ENCODE peak calls at places on chromosome 18, in nine cellular contexts. One of them, this sample, is unnamed.

GRCh38 chr18:24187049-24187448 is 48.2 kb downstream of the CABYR start:
- DNase-seq in activated CD8-positive, alpha-beta memory T cell treated with anti-CD3 and anti-CD28 coated beads, Interleukin-2, amount 50 U/mL, for 4 hours: no peak
- DNase-seq in GM03348: no peak
- DNase-seq in Ammon's horn: no peak
- DNase-seq in CD8-positive, alpha-beta memory T cell: no peak
- DNase-seq in aorta: no peak
- DNase-seq in T-cell: no peak
- DNase-seq in fibroblast of the conjunctiva: no peak
- DNase-seq in fibroblast of mammary gland: no peak
- DNase-seq in this sample: no peak

GRCh38 chr18:35289293-35290069 is 548 bp downstream of the ZSCAN30 start:
- DNase-seq in GM03348: peak
- DNase-seq in Ammon's horn: no peak
- DNase-seq in fibroblast of the conjunctiva: no peak
- DNase-seq in aorta: no peak
- DNase-seq in fibroblast of mammary gland: peak
- DNase-seq in activated CD8-positive, alpha-beta memory T cell treated with anti-CD3 and anti-CD28 coated beads, Interleukin-2, amount 50 U/mL, for 4 hours: no peak
- DNase-seq in CD8-positive, alpha-beta memory T cell: no peak
- DNase-seq in T-cell: peak
- DNase-seq in this sample: no peak

GRCh38 chr18:79440728-79441127 is 45.0 kb downstream of the NFATC1 start:
- DNase-seq in T-cell: no peak
- DNase-seq in CD8-positive, alpha-beta memory T cell: no peak
- DNase-seq in Ammon's horn: no peak
- DNase-seq in GM03348: no peak
- DNase-seq in fibroblast of the conjunctiva: no peak
- DNase-seq in activated CD8-positive, alpha-beta memory T cell treated with anti-CD3 and anti-CD28 coated beads, Interleukin-2, amount 50 U/mL, for 4 hours: no peak
- DNase-seq in fibroblast of mammary gland: no peak
- DNase-seq in aorta: no peak
- DNase-seq in this sample: no peak

GRCh38 chr18:79026491-79026890 is 42.7 kb upstream of the ATP9B start:
- DNase-seq in Ammon's horn: no peak
- DNase-seq in GM03348: no peak
- DNase-seq in activated CD8-positive, alpha-beta memory T cell treated with anti-CD3 and anti-CD28 coated beads, Interleukin-2, amount 50 U/mL, for 4 hours: no peak
- DNase-seq in fibroblast of mammary gland: no peak
- DNase-seq in aorta: no peak
- DNase-seq in T-cell: no peak
- DNase-seq in CD8-positive, alpha-beta memory T cell: no peak
- DNase-seq in fibroblast of the conjunctiva: no peak
- DNase-seq in this sample: no peak

GRCh38 chr18:3547891-3548615 is 98.1 kb downstream of the TGIF1 start:
- DNase-seq in aorta: no peak
- DNase-seq in GM03348: peak
- DNase-seq in T-cell: no peak
- DNase-seq in fibroblast of mammary gland: no peak
- DNase-seq in CD8-positive, alpha-beta memory T cell: no peak
- DNase-seq in activated CD8-positive, alpha-beta memory T cell treated with anti-CD3 and anti-CD28 coated beads, Interleukin-2, amount 50 U/mL, for 4 hours: no peak
- DNase-seq in Ammon's horn: no peak
- DNase-seq in fibroblast of the conjunctiva: no peak
- DNase-seq in this sample: no peak

GRCh38 chr18:32353257-32353656 is 117.4 kb downstream of the GAREM1 start:
- DNase-seq in CD8-positive, alpha-beta memory T cell: no peak
- DNase-seq in T-cell: no peak
- DNase-seq in fibroblast of mammary gland: no peak
- DNase-seq in fibroblast of the conjunctiva: no peak
- DNase-seq in activated CD8-positive, alpha-beta memory T cell treated with anti-CD3 and anti-CD28 coated beads, Interleukin-2, amount 50 U/mL, for 4 hours: no peak
- DNase-seq in Ammon's horn: no peak
- DNase-seq in GM03348: no peak
- DNase-seq in aorta: no peak
- DNase-seq in this sample: no peak

GRCh38 chr18:57333941-57334340 is 18.4 kb upstream of the ST8SIA3 start:
- DNase-seq in fibroblast of mammary gland: no peak
- DNase-seq in aorta: no peak
- DNase-seq in CD8-positive, alpha-beta memory T cell: no peak
- DNase-seq in GM03348: no peak
- DNase-seq in Ammon's horn: no peak
- DNase-seq in fibroblast of the conjunctiva: no peak
- DNase-seq in T-cell: no peak
- DNase-seq in activated CD8-positive, alpha-beta memory T cell treated with anti-CD3 and anti-CD28 coated beads, Interleukin-2, amount 50 U/mL, for 4 hours: no peak
- DNase-seq in this sample: no peak

GRCh38 chr18:34709104-34709503 is 994 bp upstream of the DTNA start:
- DNase-seq in fibroblast of mammary gland: peak
- DNase-seq in activated CD8-positive, alpha-beta memory T cell treated with anti-CD3 and anti-CD28 coated beads, Interleukin-2, amount 50 U/mL, for 4 hours: no peak
- DNase-seq in GM03348: peak
- DNase-seq in CD8-positive, alpha-beta memory T cell: no peak
- DNase-seq in aorta: no peak
- DNase-seq in fibroblast of the conjunctiva: peak
- DNase-seq in Ammon's horn: no peak
- DNase-seq in T-cell: no peak
- DNase-seq in this sample: no peak

GRCh38 chr18:44909191-44909719 is 228.6 kb downstream of the SETBP1 start:
- DNase-seq in fibroblast of mammary gland: peak
- DNase-seq in fibroblast of the conjunctiva: no peak
- DNase-seq in GM03348: no peak
- DNase-seq in T-cell: no peak
- DNase-seq in activated CD8-positive, alpha-beta memory T cell treated with anti-CD3 and anti-CD28 coated beads, Interleukin-2, amount 50 U/mL, for 4 hours: no peak
- DNase-seq in aorta: no peak
- DNase-seq in CD8-positive, alpha-beta memory T cell: no peak
- DNase-seq in Ammon's horn: no peak
- DNase-seq in this sample: peak

GRCh38 chr18:49795612-49796552 is 17.5 kb downstream of the ACAA2 start:
- DNase-seq in aorta: no peak
- DNase-seq in fibroblast of mammary gland: no peak
- DNase-seq in Ammon's horn: no peak
- DNase-seq in CD8-positive, alpha-beta memory T cell: no peak
- DNase-seq in T-cell: no peak
- DNase-seq in GM03348: no peak
- DNase-seq in fibroblast of the conjunctiva: no peak
- DNase-seq in activated CD8-positive, alpha-beta memory T cell treated with anti-CD3 and anti-CD28 coated beads, Interleukin-2, amount 50 U/mL, for 4 hours: no peak
- DNase-seq in this sample: no peak

GRCh38 chr18:78770149-78771139 is 209.2 kb upstream of the SALL3 start:
- DNase-seq in aorta: no peak
- DNase-seq in Ammon's horn: no peak
- DNase-seq in fibroblast of mammary gland: no peak
- DNase-seq in T-cell: no peak
- DNase-seq in fibroblast of the conjunctiva: no peak
- DNase-seq in activated CD8-positive, alpha-beta memory T cell treated with anti-CD3 and anti-CD28 coated beads, Interleukin-2, amount 50 U/mL, for 4 hours: no peak
- DNase-seq in CD8-positive, alpha-beta memory T cell: no peak
- DNase-seq in GM03348: no peak
- DNase-seq in this sample: no peak

GRCh38 chr18:55290898-55291297 is 297.1 kb downstream of the TCF4 start:
- DNase-seq in CD8-positive, alpha-beta memory T cell: no peak
- DNase-seq in activated CD8-positive, alpha-beta memory T cell treated with anti-CD3 and anti-CD28 coated beads, Interleukin-2, amount 50 U/mL, for 4 hours: no peak
- DNase-seq in aorta: no peak
- DNase-seq in fibroblast of the conjunctiva: no peak
- DNase-seq in T-cell: no peak
- DNase-seq in Ammon's horn: no peak
- DNase-seq in GM03348: no peak
- DNase-seq in fibroblast of mammary gland: peak
- DNase-seq in this sample: no peak

GRCh38 chr18:48753741-48754140 is 197.0 kb downstream of the SMAD7 start:
- DNase-seq in fibroblast of the conjunctiva: no peak
- DNase-seq in Ammon's horn: no peak
- DNase-seq in T-cell: no peak
- DNase-seq in fibroblast of mammary gland: no peak
- DNase-seq in activated CD8-positive, alpha-beta memory T cell treated with anti-CD3 and anti-CD28 coated beads, Interleukin-2, amount 50 U/mL, for 4 hours: no peak
- DNase-seq in CD8-positive, alpha-beta memory T cell: no peak
- DNase-seq in aorta: no peak
- DNase-seq in GM03348: no peak
- DNase-seq in this sample: no peak

GRCh38 chr18:11518788-11519685 is 90.4 kb upstream of the SLC35G4 start:
- DNase-seq in fibroblast of the conjunctiva: peak
- DNase-seq in GM03348: peak
- DNase-seq in aorta: no peak
- DNase-seq in T-cell: no peak
- DNase-seq in CD8-positive, alpha-beta memory T cell: no peak
- DNase-seq in activated CD8-positive, alpha-beta memory T cell treated with anti-CD3 and anti-CD28 coated beads, Interleukin-2, amount 50 U/mL, for 4 hours: no peak
- DNase-seq in fibroblast of mammary gland: peak
- DNase-seq in Ammon's horn: peak
- DNase-seq in this sample: no peak

GRCh38 chr18:13266208-13267100 is 47.9 kb downstream of the LDLRAD4 start:
- DNase-seq in fibroblast of the conjunctiva: no peak
- DNase-seq in fibroblast of mammary gland: no peak
- DNase-seq in CD8-positive, alpha-beta memory T cell: no peak
- DNase-seq in T-cell: no peak
- DNase-seq in activated CD8-positive, alpha-beta memory T cell treated with anti-CD3 and anti-CD28 coated beads, Interleukin-2, amount 50 U/mL, for 4 hours: no peak
- DNase-seq in GM03348: no peak
- DNase-seq in aorta: peak
- DNase-seq in Ammon's horn: no peak
- DNase-seq in this sample: no peak

GRCh38 chr18:69330345-69330744 is 70.3 kb upstream of the DOK6 start:
- DNase-seq in CD8-positive, alpha-beta memory T cell: no peak
- DNase-seq in aorta: no peak
- DNase-seq in Ammon's horn: no peak
- DNase-seq in fibroblast of mammary gland: no peak
- DNase-seq in activated CD8-positive, alpha-beta memory T cell treated with anti-CD3 and anti-CD28 coated beads, Interleukin-2, amount 50 U/mL, for 4 hours: no peak
- DNase-seq in T-cell: no peak
- DNase-seq in fibroblast of the conjunctiva: no peak
- DNase-seq in GM03348: no peak
- DNase-seq in this sample: no peak

This sample was measured in B cell.